ENCODE peak calls at places on chromosomes 4 and X, in six cellular contexts. S is suprapubic skin, P is psoas muscle, E is uterus, R is heart right ventricle, I is kidney epithelial cell. N is an unnamed sample.

GRCh38 chr4:61320154-61320553 is 120.0 kb downstream of the ADGRL3 start:
- DNase-seq in S (no peak), E (no peak), R (no peak), P (no peak), I (no peak), N (no peak)

GRCh38 chr4:186144180-186144579 is 39.7 kb downstream of the FAM149A start:
- DNase-seq in E (peak), I (no peak), P (no peak), R (no peak), S (no peak), N (no peak)

GRCh38 chr4:88158038-88158359 is 440 bp downstream of the ABCG2 start:
- DNase-seq in R (no peak), E (no peak), S (no peak), P (no peak), I (no peak), N (no peak)

GRCh38 chr4:49032440-49033161 is 46.5 kb downstream of the CWH43 start:
- DNase-seq in E (no peak), S (no peak), I (no peak), P (no peak), R (no peak), N (no peak)

GRCh38 chr4:184280591-184281071 is 63.0 kb upstream of the ENPP6 start:
- DNase-seq in E (no peak), S (no peak), R (no peak), P (no peak), I (no peak), N (no peak)

GRCh38 chrX:136196691-136197155 is 49.4 kb downstream of the FHL1 start:
- DNase-seq in S (no peak), P (no peak), I (no peak), R (peak), E (no peak), N (no peak)

GRCh38 chr4:87481342-87481741 is 47.8 kb downstream of the SPARCL1 start:
- DNase-seq in I (no peak), E (no peak), S (no peak), R (no peak), P (no peak), N (no peak)

GRCh38 chr4:109177411-109177810 is 125.0 kb downstream of the COL25A1 start:
- DNase-seq in I (no peak), P (no peak), R (no peak), E (no peak), S (no peak), N (no peak)

GRCh38 chrX:39149761-39150160 is 348.5 kb downstream of the MID1IP1 start:
- DNase-seq in I (no peak), S (peak), R (peak), P (peak), E (peak), N (no peak)

GRCh38 chr4:99135541-99136173 is 8.4 kb downstream of the ADH4 start:
- DNase-seq in R (no peak), E (no peak), S (no peak), P (no peak), I (no peak), N (no peak)

GRCh38 chrX:13662537-13662841 is 9.5 kb downstream of the TCEANC start:
- DNase-seq in P (no peak), R (no peak), I (no peak), S (no peak), E (no peak), N (no peak)

GRCh38 chrX:129997081-129997480 is 14.6 kb downstream of the BCORL1 start:
- DNase-seq in I (no peak), P (no peak), R (no peak), E (no peak), S (no peak), N (no peak)

GRCh38 chrX:39946822-39947221 is 150.9 kb downstream of the BCOR start:
- DNase-seq in S (no peak), E (no peak), I (peak), P (no peak), R (no peak), N (no peak)

GRCh38 chrX:119516157-119516702 is 48.0 kb downstream of the SLC25A5 start:
- DNase-seq in S (no peak), I (peak), E (no peak), P (no peak), R (peak), N (peak)

DNA sequence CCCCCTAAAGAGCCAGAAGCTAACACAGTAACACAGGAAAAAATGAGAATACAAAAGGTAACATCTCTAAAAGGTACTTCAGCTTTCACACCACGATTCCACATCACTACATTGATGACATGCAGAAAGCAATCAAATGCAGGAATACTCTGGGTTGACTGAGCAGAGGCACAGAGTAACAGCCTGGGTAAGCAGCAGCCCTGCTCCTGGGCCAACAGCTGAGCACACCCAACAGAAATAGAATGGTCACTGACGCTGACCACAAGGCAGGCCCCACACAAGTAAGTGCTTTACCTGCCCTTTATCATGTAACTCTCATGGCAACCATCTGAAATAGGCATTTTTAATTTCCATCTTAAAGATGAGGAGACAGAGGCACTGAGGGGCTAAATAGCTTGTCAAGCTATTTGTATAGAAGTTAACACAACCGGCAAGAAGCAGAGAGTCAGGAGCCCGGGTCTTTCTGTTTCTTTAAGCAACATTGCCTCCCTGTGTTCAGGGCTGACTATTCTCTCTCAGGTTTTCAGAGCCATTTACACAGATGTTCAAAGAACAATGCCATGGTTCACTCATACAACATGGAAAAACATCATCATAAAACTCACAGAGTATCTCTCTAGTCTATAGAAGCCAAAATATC is 168.9 kb downstream of the ZNF674 start:
- DNase-seq in I (peak), E (no peak), S (no peak), R (no peak), P (no peak), N (peak)
- TF ChIP-seq CTCF in I (peak), E (peak), S (no peak), R (peak), P (peak), N (peak)

GRCh38 chr4:176276710-176277109 is 7.7 kb upstream of the ASB5 start:
- DNase-seq in S (no peak), R (no peak), I (no peak), E (no peak), P (no peak), N (no peak)

GRCh38 chr4:176274441-176274840 is 5.4 kb upstream of the ASB5 start:
- DNase-seq in S (no peak), I (no peak), P (no peak), E (no peak), R (no peak), N (no peak)

GRCh38 chr4:176273741-176274140 is 4.7 kb upstream of the ASB5 start:
- DNase-seq in S (no peak), R (no peak), I (no peak), P (no peak), E (no peak), N (no peak)

GRCh38 chr4:176272799-176273198 is 3.8 kb upstream of the ASB5 start:
- DNase-seq in R (no peak), S (no peak), P (no peak), I (no peak), E (no peak), N (no peak)

DNA sequence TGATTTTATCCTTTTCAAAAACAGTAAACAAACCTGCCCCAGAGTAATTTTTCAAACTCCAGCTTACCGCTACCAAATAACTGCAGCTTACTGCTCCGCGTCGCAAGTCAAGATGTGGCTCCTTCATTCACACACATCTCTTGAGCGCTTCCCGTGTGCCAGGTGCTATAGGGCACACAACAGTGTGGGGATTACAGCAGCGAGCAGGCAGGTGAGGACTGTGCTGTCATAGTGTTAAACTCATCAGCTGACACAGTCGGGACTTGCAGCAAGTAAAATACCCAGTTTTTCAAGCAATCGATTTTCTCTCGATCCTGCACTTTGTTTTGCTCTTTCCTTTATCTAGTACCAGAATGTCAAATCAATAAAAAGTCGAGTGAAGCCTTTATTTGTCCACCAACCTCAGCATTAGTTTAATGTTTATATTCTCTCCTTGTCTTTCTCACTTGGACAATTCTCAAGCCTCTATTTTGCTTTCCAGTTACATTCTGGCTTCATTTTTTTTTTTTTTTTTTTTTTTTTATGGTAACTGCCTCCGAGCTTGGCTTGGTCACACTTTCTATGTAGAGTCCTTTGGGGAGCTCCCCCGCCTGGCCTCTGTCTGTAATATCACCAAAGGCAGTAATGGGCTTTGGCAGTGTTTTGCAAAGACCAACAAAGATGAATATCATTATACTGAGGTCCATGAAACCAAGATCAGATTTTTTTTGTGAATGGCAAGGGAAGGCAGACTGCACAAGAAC is 8.3 kb upstream of the ASB5 start:
- DNase-seq in E (peak), S (no peak), R (peak), P (peak), I (no peak), N (no peak)
- H3K4me3 ChIP-seq in E (no peak), S (no peak), R (no peak), P (peak), I (no peak), N (no peak)

GRCh38 chr4:129167640-129168260 is 71.8 kb downstream of the C4orf33 start:
- DNase-seq in I (no peak), E (no peak), R (no peak), P (no peak), S (no peak), N (no peak)
- TF ChIP-seq CTCF in I (peak), E (no peak), R (peak), P (no peak), S (no peak), N (peak)

GRCh38 chr4:90121961-90122748 is 5.0 kb upstream of the CCSER1 start:
- DNase-seq in S (no peak), I (peak), P (no peak), R (no peak), E (no peak), N (no peak)

GRCh38 chr4:90127223-90127705 is at the start of gene CCSER1:
- DNase-seq in S (peak), I (peak), P (peak), R (peak), E (peak), N (no peak)

GRCh38 chr4:90126805-90127204 is 389 bp upstream of the CCSER1 start:
- DNase-seq in P (no peak), E (no peak), I (no peak), R (no peak), S (no peak), N (no peak)

DNA sequence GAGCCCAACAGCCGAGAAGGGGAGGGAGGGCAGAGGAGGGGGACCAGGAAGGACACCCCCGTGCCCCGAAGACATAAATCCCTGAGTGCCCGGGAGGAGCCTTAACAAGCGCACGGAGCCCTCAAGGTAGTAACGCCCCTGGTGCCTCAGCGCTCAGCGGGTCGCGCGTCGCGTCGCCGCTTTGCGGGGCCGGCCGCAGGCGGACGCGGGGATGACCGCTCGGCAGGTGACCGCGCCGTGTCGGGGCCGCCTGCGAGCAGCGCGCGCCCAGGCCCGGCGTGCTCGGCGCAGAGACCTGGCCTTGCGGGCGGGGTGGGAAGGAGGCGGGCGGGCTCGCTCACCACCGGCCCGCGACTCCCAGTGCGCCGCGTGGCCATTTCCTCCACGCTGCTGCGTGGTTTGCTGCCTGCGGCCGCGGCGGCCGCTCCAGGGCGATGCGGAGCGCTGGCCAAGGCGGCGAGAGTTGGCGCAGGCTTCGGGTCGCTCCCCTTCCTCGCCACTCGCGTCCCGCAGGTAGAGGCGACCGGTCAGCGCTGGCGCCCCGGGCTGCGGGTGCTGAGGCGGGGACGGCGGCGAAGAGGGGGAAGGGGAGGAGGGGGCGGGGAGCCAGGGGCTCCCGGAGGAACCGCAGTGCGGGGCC is 632 bp downstream of the CCSER1 start:
- DNase-seq in P (peak), S (no peak), E (peak), R (no peak), I (no peak), N (no peak)
- H3K4me3 ChIP-seq in P (peak), S (peak), E (peak), R (peak), I (peak), N (no peak)

DNA sequence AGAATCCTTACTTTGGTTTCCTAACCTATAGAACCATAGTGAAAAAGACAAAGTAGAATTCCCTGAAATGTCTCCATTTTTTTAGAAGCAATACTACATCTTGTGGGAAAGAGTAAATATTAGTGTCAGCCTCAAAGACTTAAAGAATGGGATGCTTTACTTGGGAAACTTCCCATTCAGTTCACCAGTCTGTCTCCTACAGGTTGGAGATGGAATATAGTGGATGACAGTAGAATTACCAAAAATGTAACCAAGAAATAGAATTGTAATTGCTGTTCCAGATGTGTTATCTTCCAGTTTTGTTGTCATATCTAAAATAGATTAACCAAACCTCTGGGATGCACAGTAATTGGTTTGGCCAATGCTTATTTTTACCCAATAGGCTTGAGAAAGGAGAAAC is 338.6 kb upstream of the GRID2 start:
- DNase-seq in S (no peak), E (no peak), I (no peak), R (no peak), P (no peak), N (no peak)
- TF ChIP-seq CTCF in S (no peak), E (no peak), I (no peak), R (no peak), P (no peak), N (no peak)

N was measured in HFF-Myc.